ENCODE peak calls at places on chromosome 11, in eight cellular contexts. E is mammary epithelial cell; J is neuronal stem cell; P is A549; L is astrocyte of the cerebellum; V is fibroblast of lung; U is CD8-positive, alpha-beta T cell; F is ovary. G is an unnamed sample.

GRCh38 chr11:12066056-12066798 is 44.2 kb upstream of the MICAL2 start:
- DNase-seq in E (peak), J (no peak), P (peak), L (no peak), V (peak), U (no peak), F (no peak), G (peak)

GRCh38 chr11:76371170-76371569 is 9.8 kb downstream of the THAP12 start:
- DNase-seq in E (peak), J (no peak), P (peak), L (peak), V (peak), U (no peak), F (no peak), G (peak)

GRCh38 chr11:69915501-69916250 is 96.5 kb upstream of the FGF3 start:
- DNase-seq in E (peak), J (peak), P (peak), L (peak), V (peak), U (no peak), F (peak), G (no peak)

GRCh38 chr11:35588627-35589026 is 29.6 kb upstream of the FJX1 start:
- DNase-seq in E (peak), J (no peak), P (no peak), L (no peak), V (peak), U (no peak), F (no peak), G (no peak)

GRCh38 chr11:58493676-58494075 is 14.2 kb downstream of the OR5B21 start:
- DNase-seq in E (peak), J (no peak), P (no peak), L (no peak), V (peak), U (no peak), F (no peak), G (no peak)

GRCh38 chr11:67071420-67072284 is 15.0 kb downstream of the RHOD start:
- DNase-seq in E (no peak), J (peak), P (peak), L (peak), V (peak), U (peak), F (no peak), G (no peak)

GRCh38 chr11:67373916-67374570 is 645 bp upstream of the CLCF1 start:
- DNase-seq in E (peak), J (peak), P (peak), L (peak), V (peak), U (peak), F (peak), G (peak)

GRCh38 chr11:21142007-21142406 is 472.6 kb downstream of the NELL1 start:
- DNase-seq in E (no peak), J (no peak), P (peak), L (no peak), V (no peak), U (no peak), F (no peak), G (no peak)

DNA sequence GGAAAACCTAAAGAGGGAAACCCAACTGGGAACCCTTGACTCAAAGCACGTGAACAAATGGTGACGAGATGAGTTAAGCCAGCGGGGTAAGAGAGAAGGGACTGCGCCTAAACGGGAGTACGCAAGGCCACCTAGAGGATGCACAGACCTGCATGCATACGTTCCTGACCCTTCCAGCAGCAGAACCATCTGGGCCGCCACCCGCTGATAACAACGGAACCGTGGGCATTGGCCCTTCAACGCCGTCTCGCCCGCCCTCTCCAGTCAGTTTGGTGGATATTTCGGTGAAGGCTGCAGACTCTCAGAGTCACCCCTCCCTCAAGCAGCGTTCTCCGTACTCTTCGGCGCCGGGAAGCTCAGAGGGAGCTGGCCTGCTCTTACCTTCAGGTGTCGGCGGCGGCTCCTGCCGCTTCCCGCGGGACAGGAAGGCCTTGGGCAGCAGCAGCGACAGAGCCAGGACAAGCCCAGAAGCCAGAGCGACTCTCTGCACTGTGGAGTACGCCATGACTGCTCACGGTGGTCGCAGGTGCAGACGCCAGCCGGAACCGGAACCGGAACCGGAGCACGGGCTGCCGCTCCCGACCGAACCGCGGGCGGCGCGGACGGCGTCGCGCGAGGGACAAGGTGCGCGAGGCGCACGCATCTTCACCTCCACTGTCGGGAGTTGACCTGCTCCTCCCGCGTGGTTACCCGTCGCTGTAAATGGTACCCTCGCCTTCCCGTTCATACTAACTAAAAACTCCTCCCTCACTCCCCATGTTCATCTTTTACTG is at the start of gene RIC3:
- DNase-seq in E (peak), J (peak), P (peak), L (no peak), V (no peak), U (peak), F (peak), G (no peak)
- H3K4me3 ChIP-seq in E (peak), J (peak), P (peak), L (peak), V (no peak), U (peak), F (peak), G (no peak)

GRCh38 chr11:120738516-120739046 is 227.0 kb downstream of the GRIK4 start:
- DNase-seq in E (no peak), J (no peak), P (no peak), L (no peak), V (no peak), U (no peak), F (no peak), G (no peak)
- H3K4me3 ChIP-seq in E (no peak), J (no peak), P (no peak), L (no peak), V (no peak), U (no peak), F (no peak), G (no peak)

GRCh38 chr11:115500547-115501503 is 3.4 kb downstream of the CADM1 start:
- DNase-seq in E (peak), J (peak), P (no peak), L (no peak), V (no peak), U (no peak), F (no peak), G (no peak)
- H3K4me3 ChIP-seq in E (peak), J (peak), P (no peak), L (peak), V (no peak), U (no peak), F (no peak), G (no peak)

GRCh38 chr11:27716850-27717249 is 16.6 kb upstream of the BDNF start:
- DNase-seq in E (no peak), J (no peak), P (no peak), L (no peak), V (peak), U (no peak), F (no peak), G (no peak)

GRCh38 chr11:27717801-27718229 is 17.6 kb upstream of the BDNF start:
- DNase-seq in E (no peak), J (no peak), P (peak), L (no peak), V (peak), U (no peak), F (no peak), G (no peak)

GRCh38 chr11:27716216-27716615 is 16.0 kb upstream of the BDNF start:
- DNase-seq in E (no peak), J (no peak), P (no peak), L (no peak), V (no peak), U (no peak), F (no peak), G (no peak)

GRCh38 chr11:27718346-27718852 is 18.1 kb upstream of the BDNF start:
- DNase-seq in E (peak), J (peak), P (peak), L (no peak), V (peak), U (no peak), F (no peak), G (peak)

DNA sequence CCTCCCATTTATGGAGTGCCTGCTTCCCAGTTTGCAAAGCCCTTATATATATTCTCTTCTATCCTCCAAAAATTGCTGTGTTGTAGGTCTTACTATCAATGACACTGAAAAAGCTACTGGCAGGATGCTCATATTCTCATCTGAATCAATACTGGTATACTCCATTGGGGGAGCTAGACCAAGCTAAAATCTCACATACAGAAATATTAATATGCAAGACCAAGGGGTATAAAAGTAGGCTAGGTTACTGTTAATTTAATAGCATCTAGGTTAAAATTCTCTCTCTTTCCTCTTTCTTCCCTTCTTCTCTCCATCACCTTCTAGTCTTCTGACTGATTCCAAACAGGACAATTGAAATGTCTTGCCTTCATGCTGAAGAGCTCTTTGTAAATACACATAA is 17.1 kb upstream of the BDNF start:
- DNase-seq in E (no peak), J (no peak), P (peak), L (no peak), V (peak), U (no peak), F (no peak), G (no peak)
- H3K4me3 ChIP-seq in E (no peak), J (peak), P (peak), L (no peak), V (no peak), U (no peak), F (no peak), G (no peak)

DNA sequence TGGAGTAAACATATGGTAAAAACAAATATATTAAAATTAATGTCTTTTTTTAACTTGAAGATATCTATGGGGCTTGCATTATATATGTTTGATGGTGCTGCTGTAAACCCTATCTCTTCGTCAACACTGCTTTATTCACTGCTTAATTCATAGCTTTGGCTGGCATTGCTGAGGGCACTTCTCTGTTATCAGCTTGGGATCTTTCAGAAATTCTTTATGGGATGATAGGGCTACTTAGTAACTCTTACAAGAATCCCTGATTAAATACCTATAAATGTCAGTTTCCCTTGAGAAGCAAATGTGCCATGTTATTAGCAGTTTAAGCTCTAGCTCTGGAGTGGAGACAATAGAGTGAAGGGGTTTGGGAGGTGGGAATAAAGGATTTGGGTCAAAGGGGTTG is 112.3 kb downstream of the SWAP70 start:
- DNase-seq in E (no peak), J (no peak), P (no peak), L (no peak), V (no peak), U (no peak), F (no peak), G (no peak)
- H3K4me3 ChIP-seq in E (no peak), J (no peak), P (no peak), L (no peak), V (peak), U (no peak), F (no peak), G (peak)

DNA sequence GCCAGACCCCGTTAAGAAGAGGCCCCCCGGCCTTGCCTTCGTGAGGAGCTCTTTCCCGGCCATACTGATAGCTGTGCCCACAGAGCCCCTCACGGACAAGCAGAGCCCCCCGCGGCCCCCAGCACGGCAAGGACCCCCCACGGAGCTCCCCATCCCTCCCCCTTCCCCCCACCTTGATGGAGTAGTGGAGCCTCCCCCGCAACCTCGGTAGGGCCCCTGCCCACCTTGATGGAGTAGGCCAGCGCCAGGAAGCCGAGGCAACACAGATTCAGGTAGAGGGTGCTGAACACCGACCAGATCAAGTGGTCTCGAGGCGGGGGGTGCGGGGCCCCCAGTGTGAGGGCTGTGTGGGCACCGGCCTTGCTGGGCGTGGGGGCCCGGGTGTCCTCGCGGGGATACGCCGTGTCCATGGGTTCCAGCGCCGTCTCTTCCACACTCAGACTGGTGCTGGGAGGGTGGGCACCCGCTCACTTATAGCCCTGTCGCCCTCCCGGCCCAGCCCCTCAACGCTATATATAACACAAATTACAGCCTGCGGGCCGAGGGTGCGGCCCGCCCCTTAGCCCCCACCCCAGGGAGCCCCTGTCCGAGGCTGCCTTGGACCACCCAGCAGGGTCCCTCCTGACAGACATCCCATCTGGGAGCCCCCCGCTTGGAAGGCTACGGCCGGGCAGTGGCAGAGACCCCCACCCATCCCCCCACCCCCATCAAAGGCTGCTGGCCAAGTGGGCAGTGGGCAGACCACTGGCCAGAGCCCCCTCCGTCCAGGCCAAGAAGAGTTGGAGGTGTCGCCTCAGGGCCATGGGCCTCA is at the start of gene IFITM5:
- DNase-seq in E (no peak), J (no peak), P (no peak), L (no peak), V (no peak), U (peak), F (peak), G (no peak)
- H3K4me3 ChIP-seq in E (no peak), J (no peak), P (no peak), L (no peak), V (no peak), U (no peak), F (no peak), G (no peak)

G was measured in skeletal muscle cell.